ENCODE peak calls at places on chromosomes 5 and 9, in five cellular contexts. G is mucosa of descending colon, R is SJSA1, S is left lung, H is HTR-8/SVneo. X is an unnamed sample.

GRCh38 chr5:80191991-80192398 is 63.9 kb downstream of the SERINC5 start:
- DNase-seq in G (no peak), H (no peak), R (peak), S (no peak), X (no peak)

GRCh38 chr9:131019387-131020239 is 10.6 kb downstream of the LAMC3 start:
- DNase-seq in S (peak), R (peak), H (no peak), G (no peak), X (no peak)

GRCh38 chr9:137689745-137690529 is 71.1 kb downstream of the EHMT1 start:
- DNase-seq in S (no peak), R (no peak), G (no peak), H (no peak), X (no peak)

GRCh38 chr5:139820130-139820529 is 24.5 kb downstream of the PSD2 start:
- DNase-seq in R (no peak), H (no peak), S (no peak), G (no peak), X (no peak)

GRCh38 chr5:56328753-56329560 is 95.8 kb upstream of the ANKRD55 start:
- DNase-seq in S (no peak), G (no peak), R (peak), H (no peak), X (peak)

GRCh38 chr9:97564291-97565175 is 63.1 kb downstream of the TMOD1 start:
- DNase-seq in G (no peak), R (peak), S (no peak), H (peak), X (peak)

GRCh38 chr9:80369641-80370040 is 797.9 kb downstream of the TLE4 start:
- DNase-seq in G (no peak), R (no peak), S (no peak), H (no peak), X (no peak)

GRCh38 chr5:154762261-154762660 is 7.1 kb downstream of the LARP1 start:
- DNase-seq in H (no peak), S (no peak), G (no peak), R (no peak), X (no peak)

GRCh38 chr5:123875444-123876264 is 363.7 kb downstream of the CSNK1G3 start:
- DNase-seq in R (peak), G (no peak), S (no peak), H (no peak), X (no peak)

GRCh38 chr9:113622038-113622437 is 158.5 kb downstream of the RGS3 start:
- DNase-seq in R (no peak), H (no peak), S (no peak), G (no peak), X (no peak)

GRCh38 chr5:79069488-79070001 is at the start of the genes BHMT2 and DMGDH:
- DNase-seq in S (peak), G (no peak), H (no peak), R (no peak), X (no peak)

GRCh38 chr9:94213513-94214124 is 45.5 kb upstream of the ZNF169 start:
- DNase-seq in G (peak), H (peak), R (peak), S (peak), X (peak)

GRCh38 chr5:132754947-132755346 is 7.7 kb downstream of the CCNI2 start:
- DNase-seq in R (no peak), S (no peak), H (no peak), G (no peak), X (no peak)

GRCh38 chr5:89929834-89930233 is 479.7 kb downstream of the CETN3 start:
- DNase-seq in H (no peak), G (no peak), R (no peak), S (no peak), X (no peak)

GRCh38 chr5:177307544-177308363 is 3.9 kb downstream of the MXD3 start:
- DNase-seq in R (no peak), H (no peak), G (peak), S (peak), X (no peak)

GRCh38 chr9:113807173-113808061 is 68.7 kb upstream of the ZNF618 start:
- DNase-seq in H (peak), R (peak), S (no peak), G (no peak), X (peak)

GRCh38 chr9:109411818-109412352 is 86.2 kb downstream of the PTPN3 start:
- DNase-seq in G (no peak), S (no peak), R (peak), H (peak), X (no peak)

GRCh38 chr9:135702002-135702721 is at the start of gene KCNT1:
- DNase-seq in S (peak), G (no peak), R (peak), H (peak), X (peak)

GRCh38 chr5:170184007-170184687 is 48.6 kb upstream of the C5orf58 start:
- DNase-seq in S (peak), R (peak), H (peak), G (no peak), X (no peak)

GRCh38 chr5:17148481-17148880 is 69.0 kb upstream of the BASP1 start:
- DNase-seq in R (no peak), S (no peak), G (no peak), H (no peak), X (no peak)

GRCh38 chr9:123401879-123402513 is 46.0 kb downstream of the CRB2 start:
- DNase-seq in H (peak), S (peak), G (no peak), R (peak), X (no peak)

GRCh38 chr9:32069969-32070368 is 314.5 kb upstream of the ACO1 start:
- DNase-seq in G (peak), R (no peak), H (no peak), S (peak), X (no peak)

X was measured in PC-9.